ENCODE peak calls at places on chromosomes 12 and 14, in ten cellular contexts. J is coronary artery, V is fibroblast of mammary gland, T is endothelial cell of umbilical vein, Q is HL-60, N is left lung, I is aorta, W is fibroblast of lung, M is tibial nerve, H is mesendoderm. S is an unnamed sample.

GRCh38 chr14:73753887-73754880 is 40.0 kb upstream of the PNMA1 start:
- DNase-seq in J (no peak), V (peak), T (peak), Q (peak), N (no peak), I (peak), W (no peak), M (no peak), H (no peak), S (peak)

GRCh38 chr12:69065804-69066203 is 132.8 kb upstream of the CPM start:
- DNase-seq in J (no peak), V (no peak), T (no peak), Q (no peak), N (no peak), I (no peak), W (no peak), M (no peak), H (no peak), S (no peak)

GRCh38 chr14:85415015-85415712 is 114.8 kb upstream of the FLRT2 start:
- DNase-seq in J (no peak), V (peak), T (peak), Q (no peak), N (no peak), I (no peak), W (peak), M (peak), H (peak), S (no peak)

GRCh38 chr14:99773496-99774203 is 19.6 kb upstream of the EML1 start:
- DNase-seq in J (no peak), V (no peak), T (no peak), Q (no peak), N (no peak), I (no peak), W (no peak), M (no peak), H (peak), S (no peak)

GRCh38 chr14:52906141-52906601 is 44.7 kb downstream of the FERMT2 start:
- DNase-seq in J (no peak), V (peak), T (peak), Q (no peak), N (no peak), I (no peak), W (peak), M (no peak), H (no peak), S (no peak)

GRCh38 chr14:49478784-49479183 is 107.4 kb downstream of the RPS29 start:
- DNase-seq in J (no peak), V (no peak), T (no peak), Q (no peak), N (no peak), I (no peak), W (no peak), M (no peak), H (no peak), S (no peak)

GRCh38 chr12:7612851-7613250 is 52.9 kb downstream of the APOBEC1 start:
- DNase-seq in J (no peak), V (no peak), T (no peak), Q (no peak), N (no peak), I (no peak), W (no peak), M (no peak), H (no peak), S (no peak)

GRCh38 chr12:51188359-51189051 is 15.6 kb upstream of the TFCP2 start:
- DNase-seq in J (no peak), V (no peak), T (no peak), Q (no peak), N (no peak), I (no peak), W (no peak), M (no peak), H (no peak), S (no peak)

GRCh38 chr12:509494-509893 is 49.8 kb downstream of the B4GALNT3 start:
- DNase-seq in J (no peak), V (no peak), T (peak), Q (no peak), N (no peak), I (no peak), W (peak), M (no peak), H (peak), S (no peak)

GRCh38 chr12:73076760-73077159 is 804.6 kb downstream of the TRHDE start:
- DNase-seq in J (no peak), V (no peak), T (no peak), Q (no peak), N (no peak), I (no peak), W (no peak), M (no peak), H (no peak), S (no peak)

GRCh38 chr12:97561321-97562230 is 99.0 kb downstream of the RMST start:
- DNase-seq in J (no peak), V (no peak), T (no peak), Q (no peak), N (no peak), I (no peak), W (peak), M (no peak), H (no peak), S (no peak)

GRCh38 chr12:26113853-26114719 is 10.8 kb downstream of the BHLHE41 start:
- DNase-seq in J (peak), V (peak), T (peak), Q (peak), N (peak), I (peak), W (peak), M (peak), H (peak), S (peak)

GRCh38 chr14:61524211-61524806 is 171.0 kb upstream of the HIF1A start:
- DNase-seq in J (no peak), V (peak), T (peak), Q (no peak), N (no peak), I (no peak), W (peak), M (no peak), H (no peak), S (no peak)

GRCh38 chr14:105313381-105314286 is 914 bp upstream of the PACS2 start:
- DNase-seq in J (no peak), V (no peak), T (peak), Q (peak), N (peak), I (no peak), W (no peak), M (peak), H (no peak), S (no peak)

GRCh38 chr12:123741937-123742572 is 20.0 kb upstream of the DNAH10 start:
- DNase-seq in J (no peak), V (no peak), T (no peak), Q (no peak), N (no peak), I (no peak), W (no peak), M (no peak), H (no peak), S (no peak)

GRCh38 chr12:108446766-108447165 is 68.3 kb upstream of the FICD start:
- DNase-seq in J (no peak), V (peak), T (no peak), Q (no peak), N (no peak), I (no peak), W (no peak), M (peak), H (peak), S (no peak)

GRCh38 chr12:94617101-94617500 is 33.3 kb downstream of the TMCC3 start:
- DNase-seq in J (no peak), V (no peak), T (no peak), Q (no peak), N (no peak), I (no peak), W (no peak), M (no peak), H (peak), S (no peak)

GRCh38 chr12:94615284-94616216 is 34.8 kb downstream of the TMCC3 start:
- DNase-seq in J (no peak), V (peak), T (peak), Q (no peak), N (no peak), I (no peak), W (peak), M (no peak), H (peak), S (no peak)

GRCh38 chr12:94618995-94619695 is 31.2 kb downstream of the TMCC3 start:
- DNase-seq in J (no peak), V (peak), T (peak), Q (no peak), N (no peak), I (no peak), W (peak), M (no peak), H (no peak), S (no peak)

GRCh38 chr12:94614288-94614721 is 36.1 kb downstream of the TMCC3 start:
- DNase-seq in J (no peak), V (no peak), T (no peak), Q (no peak), N (no peak), I (no peak), W (peak), M (no peak), H (peak), S (no peak)

GRCh38 chr12:94616217-94616729 is 34.1 kb downstream of the TMCC3 start:
- DNase-seq in J (no peak), V (no peak), T (peak), Q (no peak), N (peak), I (no peak), W (peak), M (no peak), H (peak), S (peak)
- H3K4me3 ChIP-seq in J (peak), V (no peak), T (peak), Q (no peak), N (no peak), I (no peak), W (no peak), M (peak), H (no peak), S (peak)

GRCh38 chr14:69284170-69284569 is 24.2 kb downstream of the GALNT16 start:
- DNase-seq in J (no peak), V (no peak), T (no peak), Q (no peak), N (no peak), I (no peak), W (no peak), M (no peak), H (no peak), S (no peak)
- H3K4me3 ChIP-seq in J (no peak), V (no peak), T (no peak), Q (no peak), N (no peak), I (no peak), W (no peak), M (no peak), H (no peak), S (no peak)

DNA sequence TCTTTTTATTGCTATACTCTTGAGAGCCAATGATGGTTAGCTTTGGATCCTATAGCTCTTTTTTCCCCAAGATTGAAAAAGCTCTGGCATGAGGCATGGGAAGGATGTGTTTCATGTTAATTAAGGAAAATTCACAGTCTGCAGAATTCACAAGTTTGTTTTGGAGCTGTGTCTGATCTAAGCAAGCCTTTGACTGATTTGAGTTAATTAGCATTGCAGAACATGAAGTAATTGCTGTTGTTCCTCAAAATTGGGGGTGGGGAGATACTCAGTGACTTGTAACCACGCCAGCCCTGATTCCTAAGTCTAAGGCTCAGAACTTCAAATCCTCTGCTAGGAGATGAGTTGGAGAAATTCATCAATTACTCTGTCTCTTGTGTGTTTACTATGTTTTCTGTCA is 205.0 kb downstream of the SUDS3 start:
- DNase-seq in J (no peak), V (no peak), T (no peak), Q (no peak), N (no peak), I (no peak), W (no peak), M (no peak), H (no peak), S (no peak)
- H3K4me3 ChIP-seq in J (no peak), V (no peak), T (no peak), Q (no peak), N (no peak), I (no peak), W (no peak), M (no peak), H (no peak), S (no peak)

GRCh38 chr12:11968516-11968915 is 102.2 kb upstream of the BCL2L14 start:
- DNase-seq in J (no peak), V (no peak), T (no peak), Q (no peak), N (no peak), I (no peak), W (no peak), M (no peak), H (no peak), S (no peak)

GRCh38 chr12:11968041-11968383 is 102.7 kb upstream of the BCL2L14 start:
- DNase-seq in J (no peak), V (no peak), T (no peak), Q (no peak), N (no peak), I (no peak), W (no peak), M (no peak), H (no peak), S (no peak)

GRCh38 chr12:11967356-11968040 is 103.2 kb upstream of the BCL2L14 start:
- DNase-seq in J (no peak), V (no peak), T (peak), Q (no peak), N (no peak), I (no peak), W (peak), M (no peak), H (no peak), S (no peak)

GRCh38 chr12:11970155-11970520 is 100.6 kb upstream of the BCL2L14 start:
- DNase-seq in J (no peak), V (no peak), T (no peak), Q (no peak), N (no peak), I (no peak), W (no peak), M (no peak), H (peak), S (no peak)

DNA sequence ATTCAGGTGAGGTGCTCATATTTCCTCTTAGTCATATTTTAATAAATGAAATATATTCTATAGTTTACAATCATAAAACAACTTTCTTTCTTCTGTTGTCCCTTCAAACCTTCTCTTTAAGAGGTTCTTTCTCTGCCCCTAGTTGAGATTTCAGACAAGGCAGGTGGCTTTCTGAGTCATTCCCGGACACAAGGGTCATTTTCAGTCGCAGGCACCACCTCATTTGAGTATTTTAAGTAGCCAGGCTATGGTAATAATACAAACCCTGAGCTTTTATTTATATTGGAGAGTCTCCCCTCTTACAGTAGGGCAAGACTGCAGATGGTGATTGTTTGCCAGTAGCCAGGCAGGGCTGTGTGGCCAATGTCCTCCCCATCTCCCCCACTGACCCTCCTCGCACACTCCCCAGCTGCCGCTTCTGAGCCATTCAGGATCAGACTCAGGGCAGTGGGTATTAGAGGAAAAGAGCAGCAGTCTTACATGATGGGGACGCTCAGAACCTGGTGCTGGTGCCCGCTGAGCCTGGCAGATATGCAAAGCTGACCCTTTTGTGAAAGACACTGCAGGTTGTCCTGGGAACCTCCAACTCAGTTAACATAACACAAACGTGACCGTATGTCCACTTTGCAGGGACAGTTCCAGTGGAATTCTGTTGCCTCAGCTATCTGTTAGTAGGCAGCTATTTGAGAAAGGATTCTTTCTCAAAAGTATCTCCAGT is 101.1 kb upstream of the BCL2L14 start:
- DNase-seq in J (no peak), V (no peak), T (no peak), Q (no peak), N (no peak), I (no peak), W (no peak), M (no peak), H (peak), S (no peak)
- H3K4me3 ChIP-seq in J (no peak), V (no peak), T (no peak), Q (no peak), N (no peak), I (no peak), W (no peak), M (no peak), H (no peak), S (no peak)

GRCh38 chr14:91946313-91947195 is 940 bp downstream of the FBLN5 start:
- DNase-seq in J (no peak), V (no peak), T (peak), Q (no peak), N (no peak), I (no peak), W (peak), M (peak), H (no peak), S (no peak)
- H3K4me3 ChIP-seq in J (peak), V (peak), T (peak), Q (no peak), N (peak), I (peak), W (peak), M (peak), H (peak), S (peak)

GRCh38 chr14:56379956-56380355 is 199.6 kb upstream of the TMEM260 start:
- DNase-seq in J (no peak), V (peak), T (no peak), Q (no peak), N (no peak), I (no peak), W (peak), M (peak), H (no peak), S (no peak)

GRCh38 chr14:56378046-56378445 is 201.6 kb upstream of the TMEM260 start:
- DNase-seq in J (no peak), V (peak), T (no peak), Q (no peak), N (no peak), I (no peak), W (no peak), M (no peak), H (no peak), S (no peak)

GRCh38 chr14:56374421-56374820 is 205.2 kb upstream of the TMEM260 start:
- DNase-seq in J (no peak), V (peak), T (no peak), Q (no peak), N (no peak), I (no peak), W (no peak), M (no peak), H (no peak), S (no peak)

DNA sequence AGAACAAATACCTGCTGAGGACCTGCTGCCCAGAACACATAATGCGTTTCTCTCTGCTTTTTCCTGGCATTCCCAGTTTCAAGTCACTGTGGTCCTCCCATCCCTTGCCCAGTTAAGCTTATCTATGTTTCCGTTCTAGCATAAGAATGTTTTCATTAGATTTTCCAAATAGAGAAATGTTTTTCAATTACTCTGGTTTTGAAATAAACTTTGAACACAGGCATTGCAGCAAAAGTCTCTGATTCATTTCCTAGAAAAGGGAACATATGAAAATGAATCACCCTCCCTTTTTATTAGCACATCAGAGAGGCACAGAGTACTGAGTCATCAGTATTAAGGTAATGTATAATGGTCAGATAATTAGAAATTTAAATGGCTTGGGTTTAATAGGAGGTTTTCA is 201.1 kb upstream of the TMEM260 start:
- DNase-seq in J (no peak), V (peak), T (peak), Q (no peak), N (no peak), I (no peak), W (peak), M (no peak), H (no peak), S (no peak)
- H3K4me3 ChIP-seq in J (peak), V (no peak), T (no peak), Q (no peak), N (no peak), I (no peak), W (no peak), M (no peak), H (no peak), S (no peak)

GRCh38 chr12:128367961-128368360 is 101.0 kb downstream of the TMEM132C start:
- DNase-seq in J (no peak), V (no peak), T (no peak), Q (no peak), N (no peak), I (no peak), W (no peak), M (no peak), H (no peak), S (no peak)

GRCh38 chr12:128365032-128365431 is 98.1 kb downstream of the TMEM132C start:
- DNase-seq in J (no peak), V (no peak), T (no peak), Q (no peak), N (no peak), I (no peak), W (no peak), M (no peak), H (peak), S (peak)

GRCh38 chr12:128365831-128366231 is 98.9 kb downstream of the TMEM132C start:
- DNase-seq in J (peak), V (no peak), T (no peak), Q (peak), N (no peak), I (no peak), W (no peak), M (no peak), H (peak), S (peak)
- H3K4me3 ChIP-seq in J (peak), V (no peak), T (no peak), Q (no peak), N (peak), I (peak), W (no peak), M (peak), H (peak), S (peak)

S was measured in dorsolateral prefrontal cortex.